ENCODE peak calls at places on chromosome 7, in eight cellular contexts. P is cardiac muscle cell, G is stomach, K is heart left ventricle, D is upper lobe of left lung, A is fibroblast of lung, H is A549, N is tibial artery. M is an unnamed sample.

GRCh38 chr7:148620749-148621372 is 30.3 kb downstream of the C7orf33 start:
- DNase-seq in P (no peak), G (no peak), K (no peak), D (no peak), A (peak; percentile 6), H (peak; percentile 12), N (no peak), M (no peak)

GRCh38 chr7:75039166-75039565 is 34.4 kb downstream of the RCC1L start:
- DNase-seq in P (no peak), G (no peak), K (no peak), D (no peak), A (peak; percentile 63), H (no peak), N (no peak), M (no peak)

GRCh38 chr7:102317231-102318059 is 30.8 kb downstream of the SH2B2 start:
- DNase-seq in P (no peak), G (no peak), K (no peak), D (no peak), A (no peak), H (no peak), N (no peak), M (no peak)

GRCh38 chr7:102146122-102146521 is 140.5 kb upstream of the SH2B2 start:
- DNase-seq in P (no peak), G (no peak), K (peak; percentile 76), D (peak; percentile 37), A (no peak), H (no peak), N (no peak), M (no peak)

GRCh38 chr7:22356010-22356854 is 722 bp downstream of the RAPGEF5 start:
- DNase-seq in P (peak; percentile 5), G (peak; percentile 28), K (no peak), D (peak; percentile 60), A (no peak), H (no peak), N (no peak), M (no peak)

GRCh38 chr7:26937956-26938623 is 73.7 kb upstream of the SKAP2 start:
- DNase-seq in P (no peak), G (no peak), K (no peak), D (no peak), A (no peak), H (peak; percentile 53), N (no peak), M (no peak)

GRCh38 chr7:114934074-114934473 is 12.2 kb downstream of the MDFIC start:
- DNase-seq in P (no peak), G (no peak), K (no peak), D (no peak), A (no peak), H (no peak), N (no peak), M (no peak)

GRCh38 chr7:143492799-143493568 is 15.3 kb downstream of the TAS2R41 start:
- DNase-seq in P (no peak), G (no peak), K (no peak), D (no peak), A (peak; percentile 59), H (no peak), N (no peak), M (no peak)

GRCh38 chr7:92042056-92042737 is 92.1 kb downstream of the CYP51A1 start:
- DNase-seq in P (no peak), G (peak; percentile 63), K (no peak), D (no peak), A (no peak), H (peak; percentile 8), N (no peak), M (no peak)

DNA sequence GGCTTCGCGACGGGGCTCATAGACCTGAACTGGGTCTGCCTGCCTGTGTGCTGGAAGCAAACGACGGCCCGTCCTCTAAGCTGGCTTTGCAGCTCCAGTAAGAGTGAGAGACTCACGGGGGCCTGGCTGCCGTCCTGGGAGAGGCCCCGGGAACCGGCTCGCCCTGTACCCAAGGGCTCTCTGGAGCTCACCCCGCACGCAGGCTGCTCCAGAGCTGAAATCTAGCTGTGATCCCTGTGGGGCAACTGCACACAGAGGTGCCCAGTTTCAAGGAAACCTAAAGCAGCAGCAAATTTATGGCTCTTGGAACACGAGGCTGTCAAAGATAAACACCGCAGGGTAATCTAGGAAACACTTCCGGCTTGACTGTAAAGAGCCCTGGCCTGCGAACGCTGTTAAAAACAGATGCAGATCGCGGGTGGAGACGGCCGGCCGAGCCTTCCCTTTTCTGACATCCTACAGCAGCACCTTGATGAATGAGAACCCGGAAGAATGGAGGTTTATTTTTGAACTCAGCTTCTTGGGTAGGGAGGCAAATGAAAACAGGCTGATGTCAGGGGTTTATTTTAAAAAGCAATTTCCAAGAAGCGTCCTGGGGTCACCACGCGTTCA is 29.4 kb downstream of the AMZ1 start:
- DNase-seq in P (peak; percentile 74), G (peak; percentile 54), K (no peak), D (peak; percentile 69), A (no peak), H (no peak), N (peak; percentile 78), M (no peak)
- H3K4me1 ChIP-seq in P (peaks cover 65% of the 10 kb centered on the region), G (peaks cover 36% of the 10 kb centered on the region), K (peaks cover 48% of the 10 kb centered on the region), D (peaks cover 34% of the 10 kb centered on the region), A (peaks cover 22% of the 10 kb centered on the region), H (no peaks in the 10 kb centered on the region), N (peaks cover 18% of the 10 kb centered on the region), M (peaks cover 7% of the 10 kb centered on the region)

DNA sequence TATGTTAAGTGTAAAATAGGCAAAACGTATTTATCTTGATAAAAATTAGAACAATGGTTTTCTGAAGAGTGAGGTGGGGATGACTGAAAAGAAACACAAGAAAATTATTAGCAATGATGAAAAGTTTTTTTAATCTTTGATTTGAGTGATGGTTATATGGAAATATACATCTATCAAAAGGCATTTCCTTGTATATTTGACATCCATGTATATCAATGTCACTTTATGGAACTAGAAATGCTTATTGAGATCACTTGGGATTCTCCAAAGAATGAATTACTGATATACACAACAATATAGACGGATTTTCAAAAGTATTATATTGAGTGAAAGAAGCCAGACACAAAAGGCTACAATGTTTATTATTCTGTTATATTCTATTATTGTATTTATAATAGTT is 1042.0 kb upstream of the POT1 start:
- DNase-seq in P (no peak), G (no peak), K (no peak), D (no peak), A (no peak), H (no peak), N (no peak), M (no peak)
- H3K27ac ChIP-seq in P (no peak overlapping the region), G (no peak overlapping the region), K (no peak overlapping the region), D (no peak overlapping the region), A (no peak overlapping the region), H (no peak overlapping the region), N (no peak overlapping the region), M (no peak overlapping the region)

GRCh38 chr7:158445421-158446175 is 142.0 kb downstream of the PTPRN2 start:
- DNase-seq in P (no peak), G (no peak), K (no peak), D (no peak), A (no peak), H (no peak), N (peak; percentile 57), M (no peak)
- TF ChIP-seq CTCF in P (no peak), G (no peak), K (no peak), D (no peak), A (no peak), H (no peak), N (no peak), M (no peak)

DNA sequence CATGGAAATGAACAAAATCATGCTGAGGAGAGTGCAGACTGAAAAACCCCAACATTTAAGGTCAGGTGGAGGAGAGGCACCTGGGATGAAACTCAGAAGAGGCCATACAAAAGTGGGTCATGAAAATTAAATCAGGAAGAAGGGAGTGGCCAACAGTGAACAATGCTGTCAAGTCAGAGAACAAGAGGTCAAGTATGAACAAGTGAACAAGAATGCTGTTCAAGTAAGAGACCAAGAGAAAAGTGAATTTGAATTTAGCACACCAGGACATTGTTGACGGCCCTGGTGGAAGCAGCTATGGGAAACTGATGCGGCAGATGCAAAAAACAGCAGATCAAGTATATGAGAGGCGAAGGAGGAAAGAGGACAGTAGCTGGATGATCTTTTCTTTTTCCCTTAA is 7.9 kb downstream of the CEP41 start:
- DNase-seq in P (no peak), G (no peak), K (no peak), D (no peak), A (peak; percentile 72), H (no peak), N (no peak), M (no peak)
- H3K4me1 ChIP-seq in P (peaks cover 27% of the 10 kb centered on the region), G (peaks cover 24% of the 10 kb centered on the region), K (peaks cover 30% of the 10 kb centered on the region), D (peaks cover 8% of the 10 kb centered on the region), A (peaks cover 20% of the 10 kb centered on the region), H (peaks cover 3% of the 10 kb centered on the region), N (peaks cover 9% of the 10 kb centered on the region), M (peaks cover 23% of the 10 kb centered on the region)

GRCh38 chr7:17844022-17844421 is 96.3 kb downstream of the SNX13 start:
- DNase-seq in P (no peak), G (no peak), K (no peak), D (no peak), A (no peak), H (no peak), N (no peak), M (no peak)
- H3K27ac ChIP-seq in P (no peak overlapping the region), G (no peak overlapping the region), K (no peak overlapping the region), D (no peak overlapping the region), A (no peak overlapping the region), H (no peak overlapping the region), N (no peak overlapping the region), M (no peak overlapping the region)

GRCh38 chr7:93146465-93147127 is 1.6 kb downstream of the SAMD9L start:
- DNase-seq in P (no peak), G (no peak), K (no peak), D (peak; percentile 29), A (no peak), H (no peak), N (no peak), M (no peak)

GRCh38 chr7:93147358-93147757 is 827 bp downstream of the SAMD9L start:
- DNase-seq in P (no peak), G (peak; percentile 27), K (no peak), D (peak; percentile 55), A (peak; percentile 69), H (peak; percentile 10), N (no peak), M (no peak)

GRCh38 chr7:93148135-93148534 is at the start of gene SAMD9L:
- DNase-seq in P (no peak), G (no peak), K (no peak), D (no peak), A (peak; percentile 9), H (no peak), N (no peak), M (no peak)

GRCh38 chr7:93148727-93149126 is 542 bp upstream of the SAMD9L start:
- DNase-seq in P (no peak), G (no peak), K (no peak), D (no peak), A (no peak), H (no peak), N (no peak), M (no peak)

GRCh38 chr7:93150200-93150835 is 2.1 kb upstream of the SAMD9L start:
- DNase-seq in P (no peak), G (no peak), K (no peak), D (no peak), A (peak; percentile 72), H (no peak), N (no peak), M (no peak)
- TF ChIP-seq CTCF in P (no peak), G (no peak), K (no peak), D (no peak), A (no peak), H (no peak), N (no peak), M (no peak)

M was measured in suprapubic skin.